ENCODE peak calls at places on chromosomes 7 and 10, in six cellular contexts. J is spleen, G is body of pancreas, F is K562, H is prostate gland, T is endodermal cell. S is an unnamed sample. For H3K4me1, the result is how much of the 10 kb centered on the place peaks cover.

GRCh38 chr7:18515067-18515466 is 19.5 kb downstream of the HDAC9 start:
- DNase-seq in J (no peak), H (no peak), T (no peak), G (no peak), F (no peak), S (no peak)

GRCh38 chr10:133336131-133337078 is at the start of gene CALY:
- DNase-seq in F (peak), H (no peak), T (peak), J (peak), G (peak), S (no peak)

GRCh38 chr7:5827755-5828154 is 46.3 kb upstream of the RNF216 start:
- DNase-seq in H (no peak), F (peak), G (peak), J (peak), T (peak), S (no peak)

GRCh38 chr7:69545175-69545574 is 53.1 kb upstream of the AUTS2 start:
- DNase-seq in G (no peak), F (no peak), T (no peak), H (no peak), J (no peak), S (no peak)

GRCh38 chr10:83539528-83540308 is 599.6 kb upstream of the GHITM start:
- DNase-seq in J (no peak), H (no peak), T (peak), F (no peak), G (peak), S (no peak)

GRCh38 chr10:79326361-79327089 is 20.7 kb upstream of the PPIF start:
- DNase-seq in H (no peak), G (no peak), J (no peak), F (no peak), T (no peak), S (no peak)

GRCh38 chr7:1425292-1426136 is 33.8 kb downstream of the MICALL2 start:
- DNase-seq in G (no peak), J (no peak), F (peak), T (peak), H (no peak), S (no peak)

GRCh38 chr10:112307631-112308502 is 24.7 kb downstream of the TECTB start:
- DNase-seq in F (peak), G (peak), T (peak), H (no peak), J (no peak), S (no peak)

GRCh38 chr10:114905450-114905849 is 32.5 kb upstream of the TRUB1 start:
- DNase-seq in T (no peak), J (no peak), F (no peak), G (no peak), H (no peak), S (no peak)

GRCh38 chr7:99248391-99249067 is 24.1 kb upstream of the MYH16 start:
- DNase-seq in G (peak), J (no peak), T (no peak), H (no peak), F (no peak), S (no peak)

GRCh38 chr10:97858001-97858439 is 8.4 kb downstream of the GOLGA7B start:
- DNase-seq in J (no peak), H (no peak), T (peak), F (no peak), G (no peak), S (no peak)

GRCh38 chr7:94741179-94741578 is 85.2 kb upstream of the SGCE start:
- DNase-seq in H (no peak), T (no peak), F (no peak), J (no peak), G (no peak), S (no peak)

GRCh38 chr10:6969659-6970058 is 389.6 kb upstream of the PRKCQ start:
- DNase-seq in J (no peak), H (no peak), T (no peak), G (no peak), F (no peak), S (no peak)

GRCh38 chr7:3431306-3431705 is 130.3 kb downstream of the SDK1 start:
- DNase-seq in T (no peak), F (no peak), H (no peak), J (no peak), G (no peak), S (no peak)

GRCh38 chr10:34728361-34728760 is 86.7 kb downstream of the PARD3 start:
- DNase-seq in T (no peak), J (no peak), G (no peak), F (no peak), H (no peak), S (no peak)
- H3K4me1 ChIP-seq in T (under half), J (under half), G (half or more), F (under half), H (under half), S (half or more)

GRCh38 chr7:151247611-151248176 is 800 bp downstream of the SMARCD3 start:
- DNase-seq in H (no peak), T (peak), J (peak), G (no peak), F (peak), S (no peak)

GRCh38 chr7:151249732-151250072 is 1.2 kb upstream of the SMARCD3 start:
- DNase-seq in F (peak), G (peak), T (peak), J (no peak), H (peak), S (no peak)

GRCh38 chr7:151249034-151249731 is 689 bp upstream of the SMARCD3 start:
- DNase-seq in J (peak), G (peak), H (peak), F (peak), T (no peak), S (no peak)

GRCh38 chr7:151247016-151247580 is 1.4 kb downstream of the SMARCD3 start:
- DNase-seq in H (no peak), J (no peak), G (no peak), T (peak), F (peak), S (no peak)

DNA sequence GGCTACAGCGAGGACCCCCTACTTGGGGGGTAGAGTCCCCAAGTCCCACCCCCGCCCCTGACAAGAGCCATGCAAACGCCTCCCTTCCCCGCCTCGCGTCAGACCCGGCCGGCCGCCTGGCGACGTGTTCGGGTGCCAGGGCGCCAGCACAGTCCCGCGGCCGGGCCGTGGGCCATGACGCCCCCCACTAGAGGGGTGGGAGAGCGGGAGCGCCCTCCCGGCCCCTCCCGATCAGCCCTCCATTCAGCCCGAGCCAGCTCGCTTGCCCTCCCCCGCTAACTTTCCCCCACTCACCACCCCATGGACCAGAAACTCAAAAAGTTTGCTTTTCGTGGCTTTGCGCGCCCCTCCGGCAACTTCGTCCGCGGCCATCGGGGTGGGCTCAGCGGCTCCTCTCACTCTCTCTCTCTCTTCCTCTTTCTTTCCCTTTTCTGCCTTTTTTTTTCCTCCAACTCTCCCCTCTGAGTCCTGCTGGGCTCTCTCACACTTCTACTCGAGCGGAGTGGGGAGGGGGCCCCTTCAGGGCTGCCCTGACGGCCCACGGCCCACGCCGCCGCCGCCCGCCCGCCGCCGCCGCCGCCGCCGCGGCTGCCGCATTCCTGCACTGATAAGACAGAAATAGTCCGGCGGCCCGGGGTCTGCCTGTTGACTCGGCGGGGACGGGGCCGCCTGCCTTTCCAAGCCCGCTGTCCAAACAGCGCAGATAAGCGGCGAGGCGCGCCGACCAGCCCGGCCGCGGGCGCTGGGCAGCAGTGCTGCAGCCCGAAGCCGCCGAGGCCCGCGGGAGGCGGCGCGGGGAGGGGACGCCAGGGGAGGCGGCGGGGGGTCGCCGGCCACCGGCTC is at the start of gene SMARCD3:
- DNase-seq in H (peak), T (peak), F (peak), J (peak), G (peak), S (no peak)
- TF ChIP-seq CTCF in H (no peak), T (no peak), F (no peak), J (no peak), G (no peak), S (peak)

DNA sequence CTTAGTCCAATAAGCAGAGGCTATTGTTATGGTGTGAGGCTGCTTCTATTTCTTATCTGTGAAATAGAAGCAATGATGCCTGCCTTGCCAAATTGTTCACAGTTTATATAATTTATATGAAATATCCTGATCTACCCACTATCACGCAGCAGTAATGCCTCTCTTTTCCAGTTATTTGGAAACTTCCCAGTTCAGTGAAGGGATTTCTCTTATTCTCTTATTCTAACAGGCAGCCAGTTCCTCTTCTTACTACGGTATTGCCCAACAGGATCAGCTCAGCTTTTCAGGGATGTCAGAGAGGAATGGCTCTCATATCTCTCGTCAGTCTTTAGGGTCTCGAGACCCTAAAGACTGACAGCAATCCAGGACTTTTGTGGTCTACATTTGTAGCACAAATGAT is 215.6 kb downstream of the CREB5 start:
- DNase-seq in T (no peak), F (no peak), H (no peak), G (no peak), J (no peak), S (no peak)
- H3K4me1 ChIP-seq in T (under half), F (under half), H (under half), G (under half), J (under half), S (under half)

GRCh38 chr7:152336754-152337368 is 98.9 kb downstream of the KMT2C start:
- DNase-seq in J (no peak), H (peak), F (peak), T (peak), G (peak), S (no peak)
- TF ChIP-seq CTCF in J (peak), H (peak), F (peak), T (peak), G (peak), S (peak)

S was measured in esophagus muscularis mucosa.